ENCODE peak calls at places on chromosome 11, in ten cellular contexts. R is tibial nerve, T is dorsolateral prefrontal cortex, H is AG04449, D is choroid plexus epithelial cell, M is fibroblast of mammary gland, U is prostate gland, Z is colonic mucosa, F is fibroblast of villous mesenchyme, X is lower lobe of right lung. J is an unnamed sample.
A peak's percentile ranks its signal among the peaks of the same experiment; 100 is the strongest.

GRCh38 chr11:124536520-124536919 is 6.9 kb downstream of the OR8B12 start:
- DNase-seq in R (no peak), T (peak; percentile 48), H (no peak), D (peak; percentile 98), M (peak; percentile 79), U (peak; percentile 11), Z (no peak), F (peak; percentile 81), X (peak; percentile 56), J (peak; percentile 14)

GRCh38 chr11:79212711-79213110 is 228.1 kb downstream of the TENM4 start:
- DNase-seq in R (no peak), T (no peak), H (no peak), D (no peak), M (no peak), U (no peak), Z (no peak), F (no peak), X (no peak), J (no peak)

GRCh38 chr11:124174001-124174400 is 9.1 kb upstream of the OR10D3 start:
- DNase-seq in R (no peak), T (no peak), H (peak; percentile 12), D (peak; percentile 92), M (peak; percentile 59), U (no peak), Z (no peak), F (peak; percentile 46), X (no peak), J (no peak)

GRCh38 chr11:62689421-62690183 is at the start of gene LRRN4CL:
- DNase-seq in R (peak; percentile 79), T (peak; percentile 43), H (no peak), D (peak; percentile 80), M (peak; percentile 97), U (no peak), Z (peak; percentile 56), F (peak; percentile 93), X (no peak), J (no peak)

GRCh38 chr11:115576606-115577005 is 72.4 kb upstream of the CADM1 start:
- DNase-seq in R (no peak), T (no peak), H (no peak), D (no peak), M (no peak), U (no peak), Z (no peak), F (no peak), X (no peak), J (no peak)

GRCh38 chr11:69122337-69122641 is 33.4 kb upstream of the SMIM38 start:
- DNase-seq in R (no peak), T (no peak), H (no peak), D (no peak), M (no peak), U (no peak), Z (no peak), F (no peak), X (no peak), J (no peak)

GRCh38 chr11:18012906-18013781 is at the start of gene SERGEF:
- DNase-seq in R (peak; percentile 85), T (peak; percentile 91), H (no peak), D (peak; percentile 88), M (peak; percentile 75), U (peak; percentile 94), Z (peak; percentile 97), F (peak; percentile 89), X (peak; percentile 97), J (peak; percentile 69)

GRCh38 chr11:74417860-74418508 is 19.8 kb upstream of the PGM2L1 start:
- DNase-seq in R (no peak), T (no peak), H (no peak), D (peak; percentile 43), M (no peak), U (no peak), Z (no peak), F (peak; percentile 1), X (no peak), J (no peak)

DNA sequence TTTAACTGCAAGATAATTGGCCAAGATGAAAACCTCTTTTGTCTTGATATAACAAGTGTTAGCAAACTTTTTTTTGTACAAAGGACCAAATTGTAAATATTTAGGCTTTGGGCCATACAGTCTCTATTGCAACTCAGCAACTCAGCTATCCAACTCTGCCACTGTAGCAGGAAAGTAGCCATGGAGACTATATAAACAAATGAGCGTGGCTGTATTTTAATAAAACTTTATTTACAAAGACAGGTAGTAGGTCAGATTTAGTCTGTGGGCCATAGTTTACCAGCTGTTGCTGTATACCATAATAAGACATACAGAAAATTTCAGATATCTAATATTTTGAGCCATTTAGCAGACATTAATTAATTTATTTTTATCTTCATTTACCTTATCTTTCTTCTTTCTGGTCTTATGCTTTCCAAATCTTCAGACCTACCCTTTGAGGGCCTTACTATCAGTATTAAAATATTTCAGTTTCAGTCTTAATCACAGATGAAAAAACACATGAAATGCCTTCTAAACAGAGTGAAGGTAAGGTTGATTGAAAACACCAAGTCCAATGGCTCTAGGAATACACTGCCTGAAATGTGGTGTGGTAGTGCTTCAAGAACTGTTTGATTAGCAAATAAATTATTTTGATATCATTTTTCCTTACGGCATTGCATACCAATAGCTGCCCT is 256.9 kb upstream of the CTSC start:
- DNase-seq in R (no peak), T (no peak), H (no peak), D (no peak), M (no peak), U (no peak), Z (no peak), F (no peak), X (no peak), J (no peak)
- TF ChIP-seq CTCF in R (no peak), T (no peak), H (no peak), D (no peak), M (no peak), U (no peak), Z (no peak), F (no peak), X (no peak), J (no peak)

GRCh38 chr11:34359548-34359891 is 1.7 kb upstream of the ABTB2 start:
- DNase-seq in R (no peak), T (no peak), H (no peak), D (no peak), M (no peak), U (no peak), Z (no peak), F (no peak), X (no peak), J (no peak)
- H3K4me3 ChIP-seq in R (peak overlapping the region; percentile 55), T (peak overlapping the region; percentile 70), H (no peak overlapping the region), D (peak overlapping the region; percentile 20), M (no peak overlapping the region), U (peak overlapping the region; percentile 32), Z (peak overlapping the region; percentile 49), F (peak overlapping the region; percentile 12), X (peak overlapping the region; percentile 71), J (peak overlapping the region; percentile 53)

GRCh38 chr11:29343465-29344333 is 673.1 kb downstream of the KCNA4 start:
- DNase-seq in R (peak; percentile 15), T (peak; percentile 73), H (no peak), D (peak; percentile 73), M (peak; percentile 56), U (peak; percentile 4), Z (peak; percentile 40), F (peak; percentile 39), X (peak; percentile 65), J (peak; percentile 22)
- TF ChIP-seq CTCF in R (peak; percentile 20), T (peak; percentile 71), H (peak; percentile 86), D (peak; percentile 99), M (peak; percentile 98), U (peak; percentile 30), Z (peak; percentile 83), F (peak; percentile 90), X (peak; percentile 79), J (peak; percentile 95)

GRCh38 chr11:46105134-46105628 is 16.1 kb downstream of the PHF21A start:
- DNase-seq in R (no peak), T (no peak), H (no peak), D (peak; percentile 23), M (no peak), U (no peak), Z (no peak), F (peak; percentile 20), X (no peak), J (no peak)
- H3K4me3 ChIP-seq in R (no peak overlapping the region), T (no peak overlapping the region), H (no peak overlapping the region), D (no peak overlapping the region), M (no peak overlapping the region), U (no peak overlapping the region), Z (no peak overlapping the region), F (no peak overlapping the region), X (no peak overlapping the region), J (no peak overlapping the region)

GRCh38 chr11:43924112-43924855 is 18.2 kb upstream of the C11orf96 start:
- DNase-seq in R (no peak), T (no peak), H (no peak), D (no peak), M (no peak), U (no peak), Z (no peak), F (no peak), X (no peak), J (no peak)
- TF ChIP-seq CTCF in R (no peak), T (no peak), H (no peak), D (peak; percentile 42), M (no peak), U (no peak), Z (no peak), F (no peak), X (no peak), J (no peak)

DNA sequence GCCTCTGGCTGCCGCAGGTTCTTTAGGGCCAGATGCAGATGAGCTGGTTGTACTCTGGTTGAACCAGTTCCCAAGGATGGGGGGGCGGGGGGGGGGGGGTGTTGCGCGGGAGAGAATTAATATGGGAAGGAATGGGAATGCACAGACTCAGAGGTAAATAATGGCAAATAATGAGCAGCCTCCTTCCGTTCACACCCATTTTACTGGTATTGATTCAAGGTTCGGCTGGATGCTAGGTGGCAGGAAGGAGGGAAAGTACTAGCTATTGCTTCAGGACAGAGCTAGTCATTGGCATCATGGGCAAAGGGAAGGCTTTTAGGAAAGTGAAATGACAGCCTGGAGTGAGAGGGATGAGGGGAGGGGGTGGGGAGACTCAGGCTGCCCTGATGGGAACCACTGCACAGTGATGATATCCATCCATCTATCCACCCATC is at the start of gene VSTM5:
- DNase-seq in R (no peak), T (no peak), H (no peak), D (no peak), M (no peak), U (no peak), Z (peak; percentile 56), F (no peak), X (no peak), J (no peak)
- H3K4me3 ChIP-seq in R (peak within 1 kb of the TSS; percentile 44), T (peak within 1 kb of the TSS; percentile 71), H (peak within 1 kb of the TSS; percentile 46), D (peak within 1 kb of the TSS; percentile 50), M (peak within 1 kb of the TSS; percentile 40), U (peak within 1 kb of the TSS; percentile 31), Z (peak within 1 kb of the TSS; percentile 52), F (peak within 1 kb of the TSS; percentile 32), X (peak within 1 kb of the TSS; percentile 55), J (no peak within 1 kb of the TSS)

DNA sequence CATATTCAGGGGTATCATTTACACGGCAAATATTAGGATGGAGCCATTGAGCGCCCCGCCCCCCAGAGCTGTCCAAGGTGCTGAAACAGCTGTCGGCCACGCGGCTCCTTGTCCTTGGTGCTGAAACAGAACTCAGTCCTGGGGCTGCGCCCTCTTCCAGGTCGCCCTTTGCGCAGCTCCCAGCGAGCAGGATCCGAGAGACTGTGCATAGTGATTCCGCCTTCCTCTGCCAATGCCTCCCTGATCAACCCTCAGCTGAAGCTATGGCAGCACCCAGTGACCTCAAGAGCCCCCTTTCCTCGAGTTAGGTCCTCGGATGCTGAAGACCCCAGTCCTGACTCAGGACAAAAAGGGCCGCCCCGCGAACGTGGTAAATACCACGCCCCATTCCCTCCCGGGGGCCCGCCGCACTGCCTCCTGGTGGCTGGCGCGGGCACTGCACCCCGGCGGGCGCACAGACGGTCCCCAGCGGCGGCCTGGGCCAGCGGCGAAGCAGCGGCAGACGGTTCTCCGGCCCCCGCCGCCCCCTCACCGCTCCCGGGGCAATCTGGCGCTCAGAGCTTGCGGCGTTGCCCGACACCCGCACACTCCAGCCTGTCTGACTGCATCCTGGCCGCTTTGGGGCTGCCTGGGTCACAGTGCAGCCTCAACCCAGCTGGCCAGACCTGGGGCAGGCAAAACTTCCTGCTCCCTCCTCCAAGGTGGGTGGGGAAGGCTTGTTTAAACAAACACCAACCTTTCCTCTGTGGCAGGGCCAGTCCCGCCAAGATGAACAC is 13.4 kb downstream of the SYT7 start:
- DNase-seq in R (peak; percentile 53), T (peak; percentile 71), H (no peak), D (peak; percentile 80), M (peak; percentile 77), U (peak; percentile 70), Z (peak; percentile 86), F (peak; percentile 83), X (peak; percentile 80), J (peak; percentile 59)
- TF ChIP-seq CTCF in R (no peak), T (peak; percentile 28), H (peak; percentile 26), D (peak; percentile 43), M (peak; percentile 44), U (peak; percentile 75), Z (peak; percentile 71), F (peak; percentile 52), X (peak; percentile 41), J (peak; percentile 95)